ENCODE peak calls at places on chromosomes 16 and 17, in nine cellular contexts. I is mammary epithelial cell; R is AG04449; L is AG04450; X is tibial nerve; C is cardiac muscle cell; K is HCT116; W is A549; J is CD8-positive, alpha-beta T cell. Y is an unnamed sample.

GRCh38 chr17:59743842-59744241 is 36.4 kb downstream of the VMP1 start:
- DNase-seq in X (no peak), C (no peak), I (no peak), W (no peak), L (no peak), J (no peak), K (no peak), R (no peak), Y (no peak)

GRCh38 chr16:1993731-1994131 is 4.0 kb downstream of the SYNGR3 start:
- DNase-seq in J (no peak), K (no peak), I (peak), R (no peak), L (no peak), W (peak), C (no peak), X (no peak), Y (no peak)

GRCh38 chr17:78392295-78392694 is 13.8 kb downstream of the PGS1 start:
- DNase-seq in I (no peak), L (no peak), X (no peak), J (no peak), K (no peak), C (no peak), W (no peak), R (no peak), Y (no peak)

GRCh38 chr17:7218774-7219173 is 862 bp downstream of the DLG4 start:
- DNase-seq in J (no peak), C (no peak), W (no peak), L (no peak), X (no peak), K (no peak), R (no peak), I (no peak), Y (no peak)

GRCh38 chr16:14199199-14199598 is 128.1 kb downstream of the MRTFB start:
- DNase-seq in K (no peak), I (no peak), L (no peak), W (no peak), C (no peak), J (no peak), R (no peak), X (no peak), Y (no peak)

GRCh38 chr16:78659216-78659615 is 559.8 kb downstream of the WWOX start:
- DNase-seq in J (no peak), C (no peak), X (no peak), K (no peak), W (no peak), R (no peak), L (no peak), I (no peak), Y (no peak)

GRCh38 chr16:22207715-22208360 is 1.8 kb downstream of the EEF2K start:
- DNase-seq in X (no peak), I (no peak), L (no peak), W (no peak), J (no peak), C (no peak), K (no peak), R (no peak), Y (no peak)

GRCh38 chr17:77869041-77869595 is 89.4 kb upstream of the TNRC6C start:
- DNase-seq in R (no peak), C (no peak), I (no peak), X (no peak), L (no peak), K (no peak), J (no peak), W (no peak), Y (no peak)

GRCh38 chr16:67805718-67806427 is 487 bp downstream of the RANBP10 start:
- DNase-seq in C (peak), R (no peak), X (no peak), K (no peak), W (no peak), J (no peak), I (no peak), L (no peak), Y (no peak)

GRCh38 chr17:56159764-56160394 is 6.6 kb downstream of the ANKFN1 start:
- DNase-seq in L (no peak), W (no peak), J (no peak), X (no peak), R (no peak), K (no peak), C (peak), I (no peak), Y (no peak)

GRCh38 chr17:44137891-44138709 is 3.6 kb upstream of the HROB start:
- DNase-seq in I (peak), J (peak), R (peak), L (peak), X (peak), K (peak), W (peak), C (peak), Y (peak)

GRCh38 chr16:77223184-77223583 is 24.0 kb downstream of the SYCE1L start:
- DNase-seq in X (no peak), L (no peak), W (peak), K (no peak), J (no peak), I (no peak), C (no peak), R (no peak), Y (no peak)

GRCh38 chr17:58161566-58161965 is 5.2 kb upstream of the OR4D2 start:
- DNase-seq in L (no peak), I (no peak), K (no peak), C (no peak), X (no peak), W (no peak), R (no peak), J (no peak), Y (no peak)

GRCh38 chr16:77171750-77172635 is 19.0 kb upstream of the MON1B start:
- DNase-seq in L (peak), C (peak), I (peak), X (peak), J (no peak), K (peak), W (peak), R (peak), Y (peak)

DNA sequence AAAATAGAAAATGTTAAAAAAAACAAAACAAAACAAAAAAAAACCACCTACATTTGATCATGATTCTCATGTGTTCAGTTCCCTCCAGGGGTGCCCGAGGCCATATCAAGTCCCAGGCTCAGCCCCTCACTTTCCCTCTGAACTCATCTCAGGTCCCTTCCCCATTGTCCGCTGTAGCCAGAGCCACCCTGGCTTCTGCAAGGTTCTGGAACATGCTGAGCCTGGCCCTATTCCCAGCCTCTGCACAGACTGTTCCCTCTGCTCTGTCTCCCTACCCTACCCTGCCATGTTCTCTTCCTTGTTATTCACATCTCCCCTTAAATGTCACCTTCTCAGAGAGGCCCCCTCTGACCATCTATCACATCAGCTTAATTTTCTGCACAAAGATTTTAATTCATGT is 46.9 kb downstream of the TK2 start:
- DNase-seq in C (no peak), K (no peak), W (no peak), I (no peak), L (no peak), R (no peak), X (peak), J (no peak), Y (no peak)
- TF ChIP-seq CTCF in C (no peak), K (no peak), W (no peak), I (no peak), L (no peak), R (no peak), X (no peak), J (no peak), Y (no peak)

GRCh38 chr16:87183647-87184046 is 133.5 kb downstream of the C16orf95 start:
- DNase-seq in K (no peak), R (no peak), L (no peak), J (no peak), C (no peak), W (no peak), X (no peak), I (no peak), Y (no peak)

GRCh38 chr16:87186876-87187533 is 130.2 kb downstream of the C16orf95 start:
- DNase-seq in W (no peak), X (no peak), R (no peak), C (no peak), J (no peak), I (no peak), L (no peak), K (no peak), Y (no peak)

GRCh38 chr16:87186440-87186839 is 130.8 kb downstream of the C16orf95 start:
- DNase-seq in R (no peak), J (no peak), X (no peak), L (no peak), K (no peak), I (no peak), W (no peak), C (no peak), Y (no peak)

GRCh38 chr16:87185983-87186382 is 131.2 kb downstream of the C16orf95 start:
- DNase-seq in R (no peak), L (no peak), J (no peak), I (no peak), C (no peak), W (no peak), X (no peak), K (no peak), Y (no peak)

GRCh38 chr16:87185313-87185712 is 131.9 kb downstream of the C16orf95 start:
- DNase-seq in R (no peak), I (no peak), C (no peak), J (no peak), X (no peak), K (no peak), W (no peak), L (no peak), Y (no peak)
- TF ChIP-seq CTCF in R (no peak), I (no peak), C (no peak), J (no peak), X (no peak), K (no peak), W (no peak), L (peak), Y (peak)

DNA sequence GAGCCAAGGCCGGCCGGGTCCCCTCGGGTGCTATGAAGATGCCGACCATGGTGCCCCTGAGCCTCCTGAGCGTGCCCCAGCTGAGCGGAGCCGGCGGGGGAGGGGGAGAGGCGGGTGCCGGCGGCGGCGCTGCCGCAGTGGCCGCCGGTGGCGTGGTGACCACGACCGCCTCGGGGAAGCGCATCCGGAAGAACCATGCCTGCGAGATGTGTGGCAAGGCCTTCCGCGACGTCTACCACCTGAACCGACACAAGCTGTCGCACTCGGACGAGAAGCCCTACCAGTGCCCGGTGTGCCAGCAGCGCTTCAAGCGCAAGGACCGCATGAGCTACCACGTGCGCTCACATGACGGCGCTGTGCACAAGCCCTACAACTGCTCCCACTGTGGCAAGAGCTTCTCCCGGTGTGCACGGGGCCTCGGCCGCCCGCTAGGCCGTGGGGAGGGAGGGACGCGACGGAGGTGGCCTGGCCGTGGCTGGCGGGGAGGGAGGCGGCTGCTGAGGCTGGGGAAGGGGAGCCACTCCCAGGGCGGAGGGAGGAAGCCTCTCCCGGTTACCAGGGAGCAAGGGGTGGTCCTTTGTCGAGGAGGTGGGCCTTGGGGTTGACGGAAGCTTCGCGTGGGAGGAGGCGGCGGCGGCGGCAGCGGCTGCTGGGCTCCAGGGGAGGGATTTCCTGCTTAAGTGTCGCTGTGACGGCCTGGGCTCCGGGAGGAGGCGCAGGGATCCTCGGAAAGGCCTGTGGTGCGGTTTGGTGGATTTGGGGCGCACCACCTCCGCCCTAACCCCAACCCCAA is 1.3 kb downstream of the MAZ start:
- DNase-seq in J (peak), K (peak), I (peak), W (peak), X (peak), R (peak), L (peak), C (peak), Y (peak)
- TF ChIP-seq CTCF in J (peak), K (peak), I (peak), W (peak), X (peak), R (peak), L (peak), C (peak), Y (peak)

DNA sequence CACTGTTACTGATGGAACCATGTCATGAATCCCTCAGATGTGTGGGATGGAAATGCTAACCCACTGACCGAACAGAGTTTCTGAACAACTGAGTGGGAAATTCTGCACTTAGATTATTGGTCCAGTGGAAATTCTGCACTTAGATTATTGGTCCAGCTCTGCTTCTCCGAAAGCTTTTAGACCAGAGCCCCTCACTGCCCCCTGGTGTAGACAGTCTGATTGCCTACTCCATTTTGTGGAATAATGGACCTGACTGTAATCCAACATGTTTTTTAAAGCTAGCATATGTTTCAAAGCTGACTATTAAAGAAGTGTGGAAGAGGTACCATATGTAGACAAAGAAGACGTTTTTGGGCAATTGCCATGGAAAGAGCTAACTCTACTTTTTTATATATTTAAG is 50.3 kb upstream of the TBX2 start:
- DNase-seq in W (no peak), I (no peak), L (no peak), C (peak), X (no peak), K (no peak), R (no peak), J (no peak), Y (no peak)
- TF ChIP-seq CTCF in W (peak), I (no peak), L (peak), C (peak), X (no peak), K (peak), R (peak), J (no peak), Y (peak)

DNA sequence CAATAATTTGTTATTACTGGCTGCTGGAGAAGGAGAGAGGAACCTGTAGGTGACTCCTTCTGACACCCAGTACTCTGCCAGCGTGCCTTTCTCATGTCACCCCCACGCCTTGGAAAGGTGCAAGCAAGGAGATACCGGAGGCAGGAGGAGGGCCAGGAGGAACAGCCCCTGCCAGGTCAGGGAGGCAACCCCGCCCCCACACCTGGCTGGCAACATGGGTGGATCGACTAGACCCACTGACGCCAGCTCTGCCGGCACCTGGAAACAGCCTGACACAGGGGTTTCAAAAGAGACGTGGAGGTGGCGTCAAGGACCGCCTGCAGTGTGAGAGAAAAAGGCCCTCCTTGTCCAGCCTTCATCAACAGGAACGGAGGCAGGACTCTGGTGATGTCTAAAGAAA is 62.3 kb downstream of the CYB5B start:
- DNase-seq in J (no peak), W (no peak), R (no peak), L (no peak), I (no peak), X (no peak), K (no peak), C (no peak), Y (no peak)
- TF ChIP-seq CTCF in J (no peak), W (no peak), R (no peak), L (no peak), I (no peak), X (no peak), K (no peak), C (no peak), Y (no peak)

DNA sequence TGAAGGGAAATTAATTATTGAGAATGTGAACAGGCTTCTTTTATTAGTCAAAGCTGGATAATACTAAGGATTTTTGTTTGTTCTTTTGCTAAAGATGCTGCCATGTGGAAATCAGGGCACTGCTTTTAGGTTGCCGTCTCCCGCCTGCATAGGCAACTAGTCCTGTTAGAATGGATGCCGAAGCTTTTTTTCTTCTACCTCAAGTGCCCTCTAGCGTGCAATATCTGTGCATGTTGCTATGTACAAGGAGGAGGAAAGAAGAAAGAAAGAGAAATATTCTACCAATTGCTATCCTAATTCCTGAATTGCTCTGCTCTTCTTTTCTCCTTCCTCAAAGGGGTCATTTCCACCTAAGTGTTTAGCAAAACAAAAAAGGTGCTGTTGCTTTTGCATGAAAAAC is 5.2 kb upstream of the CDH8 start:
- DNase-seq in X (no peak), K (no peak), R (peak), I (peak), L (no peak), C (peak), W (peak), J (no peak), Y (peak)
- TF ChIP-seq CTCF in X (no peak), K (no peak), R (peak), I (peak), L (no peak), C (peak), W (peak), J (no peak), Y (peak)

GRCh38 chr17:81394831-81395599 is at the start of gene BAHCC1:
- DNase-seq in C (peak), W (peak), I (peak), L (peak), J (peak), K (peak), X (peak), R (peak), Y (peak)

GRCh38 chr17:81393684-81394376 is 1.4 kb upstream of the BAHCC1 start:
- DNase-seq in C (peak), I (peak), K (peak), L (peak), W (peak), X (peak), R (peak), J (peak), Y (peak)

GRCh38 chr17:81395600-81396277 is 482 bp downstream of the BAHCC1 start:
- DNase-seq in L (no peak), J (no peak), C (no peak), R (no peak), W (no peak), I (no peak), K (no peak), X (no peak), Y (no peak)

GRCh38 chr17:81392909-81393654 is 2.2 kb upstream of the BAHCC1 start:
- DNase-seq in C (no peak), L (no peak), R (no peak), K (no peak), X (no peak), I (no peak), W (no peak), J (no peak), Y (no peak)

DNA sequence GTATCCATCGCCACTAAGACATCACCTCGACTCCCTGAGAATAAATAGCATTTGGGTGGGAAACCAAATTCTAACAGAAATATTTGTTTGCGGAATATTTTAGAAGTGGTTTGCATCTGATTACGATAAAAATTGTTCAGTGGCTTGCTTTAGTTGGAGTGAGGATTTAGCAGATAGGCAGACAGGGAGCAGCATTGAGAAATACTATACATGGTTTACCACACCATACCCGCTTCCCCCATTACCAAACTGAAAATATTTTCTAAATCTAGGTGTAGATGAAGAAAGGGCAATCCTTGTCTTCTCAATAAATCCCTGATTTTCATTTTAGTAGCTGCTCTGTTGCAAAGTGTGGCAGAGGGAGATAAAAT is 895 bp upstream of the BAHCC1 start:
- DNase-seq in C (no peak), R (no peak), X (no peak), J (no peak), L (no peak), K (no peak), W (no peak), I (no peak), Y (no peak)
- TF ChIP-seq CTCF in C (no peak), R (no peak), X (no peak), J (no peak), L (no peak), K (no peak), W (no peak), I (no peak), Y (peak)

DNA sequence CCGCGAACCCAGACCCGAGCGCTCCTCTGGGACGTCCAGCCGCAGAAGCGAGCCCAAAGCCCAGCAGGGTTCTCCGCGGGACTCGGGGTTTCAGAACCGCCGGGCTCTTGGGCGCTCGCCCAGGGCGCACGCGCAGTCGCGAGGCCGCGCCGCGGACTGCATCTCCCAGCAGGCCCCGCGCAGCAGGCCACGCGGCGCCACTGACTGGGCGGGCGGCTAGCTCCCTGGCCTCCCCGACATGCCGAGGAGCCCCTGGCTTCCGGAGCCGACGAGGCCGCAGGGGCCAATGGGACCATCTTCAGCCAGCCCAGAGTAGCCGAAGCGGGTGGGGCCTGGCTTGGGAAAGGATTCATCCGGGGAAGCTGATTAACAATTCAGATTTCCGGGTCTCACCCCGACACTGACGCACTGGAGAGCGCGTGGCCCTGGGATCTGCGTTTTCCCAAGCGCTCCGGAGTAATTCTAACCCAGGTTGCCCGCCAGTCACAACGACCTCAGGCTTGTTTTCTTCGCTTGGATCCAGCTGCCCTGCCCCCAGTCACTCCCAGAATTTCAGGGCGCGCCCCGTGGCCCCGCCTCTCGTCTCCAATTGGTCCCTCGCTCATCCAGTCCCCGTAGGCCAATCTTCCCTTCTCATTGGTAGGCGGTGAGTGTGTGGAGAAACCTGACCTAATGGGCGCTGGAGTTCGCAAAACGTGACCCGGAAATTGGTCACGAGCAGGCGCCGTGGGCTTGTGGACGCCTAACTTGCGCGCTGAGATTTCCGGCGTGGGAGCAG is at the start of gene ZNF263:
- DNase-seq in C (peak), L (peak), K (peak), R (peak), J (peak), I (peak), X (peak), W (peak), Y (peak)
- TF ChIP-seq CTCF in C (no peak), L (no peak), K (no peak), R (no peak), J (no peak), I (no peak), X (no peak), W (no peak), Y (no peak)

Y was measured in AG09309.